ENCODE peak calls at places on chromosomes 12 and 14, in seven cellular contexts. One of them, this sample, is unnamed.

GRCh38 chr14:61368061-61368710 is 46.8 kb downstream of the PRKCH start:
- DNase-seq in lower lobe of right lung: no peak
- DNase-seq in heart right ventricle: no peak
- DNase-seq in H9: no peak
- DNase-seq in AG04450: no peak
- DNase-seq in HL-60: no peak
- DNase-seq in sigmoid colon: no peak
- DNase-seq in this sample: no peak

GRCh38 chr14:36256131-36256801 is 64.2 kb downstream of the MBIP start:
- DNase-seq in lower lobe of right lung: no peak
- DNase-seq in heart right ventricle: no peak
- DNase-seq in H9: no peak
- DNase-seq in AG04450: no peak
- DNase-seq in HL-60: peak
- DNase-seq in sigmoid colon: no peak
- DNase-seq in this sample: no peak

GRCh38 chr14:81329640-81330385 is 70.3 kb downstream of the STON2 start:
- DNase-seq in lower lobe of right lung: no peak
- DNase-seq in heart right ventricle: no peak
- DNase-seq in H9: no peak
- DNase-seq in AG04450: no peak
- DNase-seq in HL-60: no peak
- DNase-seq in sigmoid colon: no peak
- DNase-seq in this sample: no peak

GRCh38 chr12:15933751-15934150 is 22.6 kb downstream of the DERA start:
- DNase-seq in lower lobe of right lung: no peak
- DNase-seq in heart right ventricle: no peak
- DNase-seq in H9: no peak
- DNase-seq in AG04450: no peak
- DNase-seq in HL-60: no peak
- DNase-seq in sigmoid colon: no peak
- DNase-seq in this sample: no peak

GRCh38 chr12:58032156-58032555 is 90.8 kb downstream of the ATP23 start:
- DNase-seq in lower lobe of right lung: no peak
- DNase-seq in heart right ventricle: no peak
- DNase-seq in H9: no peak
- DNase-seq in AG04450: no peak
- DNase-seq in HL-60: no peak
- DNase-seq in sigmoid colon: no peak
- DNase-seq in this sample: no peak

GRCh38 chr12:120536064-120536791 is 2.1 kb downstream of the RNF10 start:
- DNase-seq in lower lobe of right lung: no peak
- DNase-seq in heart right ventricle: no peak
- DNase-seq in H9: no peak
- DNase-seq in AG04450: no peak
- DNase-seq in HL-60: no peak
- DNase-seq in sigmoid colon: peak
- DNase-seq in this sample: no peak

GRCh38 chr14:76774471-76775158 is 13.3 kb downstream of the VASH1 start:
- DNase-seq in lower lobe of right lung: no peak
- DNase-seq in heart right ventricle: no peak
- DNase-seq in H9: peak
- DNase-seq in AG04450: no peak
- DNase-seq in HL-60: no peak
- DNase-seq in sigmoid colon: peak
- DNase-seq in this sample: peak

GRCh38 chr12:91383106-91383505 is 200.5 kb upstream of the DCN start:
- DNase-seq in lower lobe of right lung: no peak
- DNase-seq in heart right ventricle: no peak
- DNase-seq in H9: no peak
- DNase-seq in AG04450: no peak
- DNase-seq in HL-60: no peak
- DNase-seq in sigmoid colon: no peak
- DNase-seq in this sample: no peak

GRCh38 chr14:103057028-103057371 is 349 bp downstream of the CDC42BPB start:
- DNase-seq in lower lobe of right lung: peak
- DNase-seq in heart right ventricle: peak
- DNase-seq in H9: no peak
- DNase-seq in AG04450: no peak
- DNase-seq in HL-60: no peak
- DNase-seq in sigmoid colon: peak
- DNase-seq in this sample: no peak

GRCh38 chr14:68781161-68782021 is 11.5 kb downstream of the ZFP36L1 start:
- DNase-seq in lower lobe of right lung: no peak
- DNase-seq in heart right ventricle: no peak
- DNase-seq in H9: no peak
- DNase-seq in AG04450: no peak
- DNase-seq in HL-60: no peak
- DNase-seq in sigmoid colon: peak
- DNase-seq in this sample: no peak

GRCh38 chr14:72903707-72904106 is 9.8 kb upstream of the DPF3 start:
- DNase-seq in lower lobe of right lung: no peak
- DNase-seq in heart right ventricle: no peak
- DNase-seq in H9: no peak
- DNase-seq in AG04450: no peak
- DNase-seq in HL-60: no peak
- DNase-seq in sigmoid colon: no peak
- DNase-seq in this sample: no peak

GRCh38 chr12:122452701-122453285 is 30.3 kb upstream of the CLIP1 start:
- DNase-seq in lower lobe of right lung: no peak
- DNase-seq in heart right ventricle: no peak
- DNase-seq in H9: no peak
- DNase-seq in AG04450: no peak
- DNase-seq in HL-60: no peak
- DNase-seq in sigmoid colon: peak
- DNase-seq in this sample: no peak

GRCh38 chr12:131494141-131494733 is 216.7 kb upstream of the SFSWAP start:
- DNase-seq in lower lobe of right lung: no peak
- DNase-seq in heart right ventricle: no peak
- DNase-seq in H9: peak
- DNase-seq in AG04450: no peak
- DNase-seq in HL-60: no peak
- DNase-seq in sigmoid colon: no peak
- DNase-seq in this sample: no peak

GRCh38 chr12:114131824-114132223 is 165.7 kb upstream of the RBM19 start:
- DNase-seq in lower lobe of right lung: no peak
- DNase-seq in heart right ventricle: no peak
- DNase-seq in H9: peak
- DNase-seq in AG04450: no peak
- DNase-seq in HL-60: no peak
- DNase-seq in sigmoid colon: no peak
- DNase-seq in this sample: no peak

GRCh38 chr12:94516985-94517384 is 57.3 kb upstream of the CEP83 start:
- DNase-seq in lower lobe of right lung: no peak
- DNase-seq in heart right ventricle: no peak
- DNase-seq in H9: no peak
- DNase-seq in AG04450: no peak
- DNase-seq in HL-60: no peak
- DNase-seq in sigmoid colon: no peak
- DNase-seq in this sample: no peak

GRCh38 chr14:92670967-92671366 is 77.5 kb downstream of the LGMN start:
- DNase-seq in lower lobe of right lung: peak
- DNase-seq in heart right ventricle: no peak
- DNase-seq in H9: no peak
- DNase-seq in AG04450: no peak
- DNase-seq in HL-60: no peak
- DNase-seq in sigmoid colon: no peak
- DNase-seq in this sample: no peak

GRCh38 chr14:66009104-66009503 is 477.1 kb upstream of the CCDC196 start:
- DNase-seq in lower lobe of right lung: no peak
- DNase-seq in heart right ventricle: no peak
- DNase-seq in H9: no peak
- DNase-seq in AG04450: no peak
- DNase-seq in HL-60: no peak
- DNase-seq in sigmoid colon: no peak
- DNase-seq in this sample: no peak

GRCh38 chr14:51701956-51702355 is 50.2 kb downstream of the FRMD6 start:
- DNase-seq in lower lobe of right lung: no peak
- DNase-seq in heart right ventricle: no peak
- DNase-seq in H9: no peak
- DNase-seq in AG04450: no peak
- DNase-seq in HL-60: no peak
- DNase-seq in sigmoid colon: no peak
- DNase-seq in this sample: no peak

GRCh38 chr12:42484996-42485395 is 104.5 kb downstream of the PRICKLE1 start:
- DNase-seq in lower lobe of right lung: no peak
- DNase-seq in heart right ventricle: no peak
- DNase-seq in H9: no peak
- DNase-seq in AG04450: no peak
- DNase-seq in HL-60: no peak
- DNase-seq in sigmoid colon: no peak
- DNase-seq in this sample: no peak

GRCh38 chr14:95664046-95664445 is 22.2 kb upstream of the TCL1B start:
- DNase-seq in lower lobe of right lung: no peak
- DNase-seq in heart right ventricle: no peak
- DNase-seq in H9: no peak
- DNase-seq in AG04450: no peak
- DNase-seq in HL-60: no peak
- DNase-seq in sigmoid colon: no peak
- DNase-seq in this sample: no peak

GRCh38 chr12:110661337-110661972 is 27.5 kb downstream of the HVCN1 start:
- DNase-seq in lower lobe of right lung: peak
- DNase-seq in heart right ventricle: no peak
- DNase-seq in H9: no peak
- DNase-seq in AG04450: no peak
- DNase-seq in HL-60: peak
- DNase-seq in sigmoid colon: peak
- DNase-seq in this sample: no peak

GRCh38 chr12:13120431-13120830 is 17.0 kb upstream of the GSG1 start:
- DNase-seq in lower lobe of right lung: no peak
- DNase-seq in heart right ventricle: no peak
- DNase-seq in H9: no peak
- DNase-seq in AG04450: no peak
- DNase-seq in HL-60: no peak
- DNase-seq in sigmoid colon: no peak
- DNase-seq in this sample: no peak

GRCh38 chr14:23125933-23126524 is 7.0 kb upstream of the CEBPE start:
- DNase-seq in lower lobe of right lung: no peak
- DNase-seq in heart right ventricle: no peak
- DNase-seq in H9: no peak
- DNase-seq in AG04450: no peak
- DNase-seq in HL-60: no peak
- DNase-seq in sigmoid colon: no peak
- DNase-seq in this sample: no peak
- TF ChIP-seq CTCF in lower lobe of right lung: no peak
- TF ChIP-seq CTCF in heart right ventricle: no peak
- TF ChIP-seq CTCF in H9: no peak
- TF ChIP-seq CTCF in AG04450: no peak
- TF ChIP-seq CTCF in HL-60: no peak
- TF ChIP-seq CTCF in sigmoid colon: no peak
- TF ChIP-seq CTCF in this sample: no peak

GRCh38 chr12:54688309-54689033 is 40.3 kb upstream of the DCD start:
- DNase-seq in lower lobe of right lung: no peak
- DNase-seq in heart right ventricle: no peak
- DNase-seq in H9: no peak
- DNase-seq in AG04450: no peak
- DNase-seq in HL-60: no peak
- DNase-seq in sigmoid colon: no peak
- DNase-seq in this sample: no peak
- TF ChIP-seq CTCF in lower lobe of right lung: no peak
- TF ChIP-seq CTCF in heart right ventricle: no peak
- TF ChIP-seq CTCF in H9: no peak
- TF ChIP-seq CTCF in AG04450: no peak
- TF ChIP-seq CTCF in HL-60: no peak
- TF ChIP-seq CTCF in sigmoid colon: no peak
- TF ChIP-seq CTCF in this sample: no peak

GRCh38 chr12:124044809-124045321 is 71.8 kb downstream of the ZNF664 start:
- DNase-seq in lower lobe of right lung: no peak
- DNase-seq in heart right ventricle: no peak
- DNase-seq in H9: no peak
- DNase-seq in AG04450: no peak
- DNase-seq in HL-60: no peak
- DNase-seq in sigmoid colon: no peak
- DNase-seq in this sample: no peak

GRCh38 chr12:124046206-124046740 is 73.3 kb downstream of the ZNF664 start:
- DNase-seq in lower lobe of right lung: no peak
- DNase-seq in heart right ventricle: no peak
- DNase-seq in H9: no peak
- DNase-seq in AG04450: no peak
- DNase-seq in HL-60: no peak
- DNase-seq in sigmoid colon: no peak
- DNase-seq in this sample: no peak

GRCh38 chr12:124045671-124046070 is 72.7 kb downstream of the ZNF664 start:
- DNase-seq in lower lobe of right lung: no peak
- DNase-seq in heart right ventricle: no peak
- DNase-seq in H9: no peak
- DNase-seq in AG04450: no peak
- DNase-seq in HL-60: no peak
- DNase-seq in sigmoid colon: no peak
- DNase-seq in this sample: no peak

GRCh38 chr12:124041907-124042306 is 68.9 kb downstream of the ZNF664 start:
- DNase-seq in lower lobe of right lung: no peak
- DNase-seq in heart right ventricle: no peak
- DNase-seq in H9: no peak
- DNase-seq in AG04450: no peak
- DNase-seq in HL-60: no peak
- DNase-seq in sigmoid colon: no peak
- DNase-seq in this sample: no peak

GRCh38 chr12:124044021-124044420 is 71.0 kb downstream of the ZNF664 start:
- DNase-seq in lower lobe of right lung: no peak
- DNase-seq in heart right ventricle: no peak
- DNase-seq in H9: no peak
- DNase-seq in AG04450: no peak
- DNase-seq in HL-60: no peak
- DNase-seq in sigmoid colon: no peak
- DNase-seq in this sample: no peak
- TF ChIP-seq CTCF in lower lobe of right lung: no peak
- TF ChIP-seq CTCF in heart right ventricle: no peak
- TF ChIP-seq CTCF in H9: peak
- TF ChIP-seq CTCF in AG04450: no peak
- TF ChIP-seq CTCF in HL-60: no peak
- TF ChIP-seq CTCF in sigmoid colon: no peak
- TF ChIP-seq CTCF in this sample: no peak

DNA sequence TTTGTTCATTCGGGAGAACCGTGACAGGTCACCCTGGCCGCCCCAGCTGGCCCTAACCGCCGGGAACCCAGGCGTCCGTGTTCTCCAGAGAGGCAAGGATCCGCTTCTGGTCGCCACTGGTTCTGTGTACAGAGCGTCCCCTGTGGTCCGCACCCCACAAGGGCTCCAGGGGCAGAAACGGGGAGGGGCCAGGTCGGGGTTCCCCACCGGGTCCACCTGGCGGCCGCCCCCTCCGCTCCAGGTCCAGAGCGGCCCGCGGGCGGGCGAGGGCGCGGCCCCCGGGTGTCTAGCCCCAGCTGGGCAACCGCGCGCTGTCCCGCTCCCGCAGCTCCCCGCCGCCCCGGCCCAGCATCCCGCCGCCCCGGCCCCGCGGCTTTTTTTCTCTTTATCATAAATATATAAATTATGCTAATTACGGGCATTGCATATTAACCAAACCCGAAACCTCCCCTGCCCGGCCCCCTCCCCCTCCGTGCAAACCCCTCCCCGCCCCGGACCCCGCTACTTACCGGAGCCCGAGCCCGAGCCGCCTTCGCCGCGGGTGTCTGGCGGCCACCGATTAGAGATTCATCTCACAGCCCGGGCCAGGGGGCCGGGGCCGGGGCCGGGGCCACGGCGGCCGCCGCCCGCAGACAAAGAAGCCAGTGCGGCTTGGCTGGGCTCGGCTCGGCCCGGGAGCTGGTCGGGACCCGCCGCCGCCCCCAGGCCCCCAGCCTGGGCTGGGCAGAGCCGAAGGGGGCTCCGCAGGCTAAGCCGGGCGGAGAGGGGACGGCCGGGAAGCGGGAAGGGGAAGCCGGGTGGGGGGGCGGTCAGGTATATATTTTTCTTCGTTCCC is 512 bp downstream of the POU6F1 start:
- DNase-seq in lower lobe of right lung: peak
- DNase-seq in heart right ventricle: peak
- DNase-seq in H9: peak
- DNase-seq in AG04450: no peak
- DNase-seq in HL-60: no peak
- DNase-seq in sigmoid colon: peak
- DNase-seq in this sample: no peak
- TF ChIP-seq CTCF in lower lobe of right lung: peak
- TF ChIP-seq CTCF in heart right ventricle: peak
- TF ChIP-seq CTCF in H9: peak
- TF ChIP-seq CTCF in AG04450: peak
- TF ChIP-seq CTCF in HL-60: no peak
- TF ChIP-seq CTCF in sigmoid colon: peak
- TF ChIP-seq CTCF in this sample: peak